ENCODE peak calls at places on chromosomes 4 and X, in four cellular contexts. Q is tibial nerve, C is stomach, P is A549. N is an unnamed sample.

GRCh38 chrX:17030580-17031285 is 84.3 kb downstream of the REPS2 start:
- DNase-seq in Q (peak), C (no peak), P (no peak), N (no peak)

GRCh38 chr4:189974056-189974455 is 33.4 kb downstream of the FRG1 start:
- DNase-seq in Q (no peak), C (no peak), P (peak), N (no peak)

GRCh38 chr4:911221-911751 is 20.8 kb downstream of the GAK start:
- DNase-seq in Q (no peak), C (no peak), P (no peak), N (no peak)

GRCh38 chr4:54281060-54281781 is 52.1 kb downstream of the PDGFRA start:
- DNase-seq in Q (peak), C (peak), P (no peak), N (peak)

GRCh38 chrX:39653656-39654055 is 444.1 kb downstream of the BCOR start:
- DNase-seq in Q (no peak), C (no peak), P (no peak), N (no peak)

GRCh38 chr4:148074462-148074861 is 342.6 kb downstream of the ARHGAP10 start:
- DNase-seq in Q (no peak), C (no peak), P (no peak), N (no peak)

GRCh38 chrX:50751091-50751490 is 62.9 kb downstream of the SHROOM4 start:
- DNase-seq in Q (no peak), C (no peak), P (no peak), N (no peak)

GRCh38 chr4:14059006-14059405 is 431.5 kb upstream of the BOD1L1 start:
- DNase-seq in Q (no peak), C (no peak), P (no peak), N (no peak)

GRCh38 chrX:53476371-53476770 is 42.2 kb upstream of the HSD17B10 start:
- DNase-seq in Q (no peak), C (no peak), P (no peak), N (no peak)

GRCh38 chr4:53905935-53906377 is 158.4 kb downstream of the CHIC2 start:
- DNase-seq in Q (peak), C (peak), P (no peak), N (no peak)

GRCh38 chr4:2071912-2072867 is 13.1 kb downstream of the NAT8L start:
- DNase-seq in Q (no peak), C (no peak), P (no peak), N (no peak)

GRCh38 chrX:31871989-31872388 is 800.1 kb upstream of the FTHL17 start:
- DNase-seq in Q (no peak), C (no peak), P (no peak), N (no peak)

GRCh38 chrX:11380187-11380586 is 87.0 kb downstream of the AMELX start:
- DNase-seq in Q (peak), C (no peak), P (no peak), N (no peak)

GRCh38 chr4:76518241-76518640 is 83.2 kb downstream of the SHROOM3 start:
- DNase-seq in Q (no peak), C (no peak), P (no peak), N (no peak)

GRCh38 chr4:105765690-105766407 is 57.3 kb downstream of the GSTCD start:
- DNase-seq in Q (no peak), C (no peak), P (peak), N (peak)

GRCh38 chrX:43627147-43627546 is 29.0 kb upstream of the MAOA start:
- DNase-seq in Q (no peak), C (no peak), P (no peak), N (no peak)

GRCh38 chrX:43631841-43632240 is 24.3 kb upstream of the MAOA start:
- DNase-seq in Q (no peak), C (no peak), P (no peak), N (no peak)

GRCh38 chrX:43633081-43633480 is 23.0 kb upstream of the MAOA start:
- DNase-seq in Q (no peak), C (no peak), P (no peak), N (no peak)

GRCh38 chrX:43627669-43628068 is 28.4 kb upstream of the MAOA start:
- DNase-seq in Q (no peak), C (no peak), P (no peak), N (no peak)

GRCh38 chrX:43629229-43629628 is 26.9 kb upstream of the MAOA start:
- DNase-seq in Q (no peak), C (no peak), P (no peak), N (no peak)
- TF ChIP-seq POLR2A in Q (no peak), C (no peak), P (no peak), N (no peak)

GRCh38 chr4:123600426-123600825 is 203.8 kb downstream of the SPRY1 start:
- DNase-seq in Q (no peak), C (no peak), P (no peak), N (no peak)

GRCh38 chr4:123602007-123602406 is 205.4 kb downstream of the SPRY1 start:
- DNase-seq in Q (no peak), C (no peak), P (no peak), N (no peak)

GRCh38 chr4:123599061-123599919 is 202.7 kb downstream of the SPRY1 start:
- DNase-seq in Q (peak), C (no peak), P (no peak), N (no peak)

GRCh38 chr4:123600921-123601904 is 204.6 kb downstream of the SPRY1 start:
- DNase-seq in Q (no peak), C (no peak), P (no peak), N (no peak)

DNA sequence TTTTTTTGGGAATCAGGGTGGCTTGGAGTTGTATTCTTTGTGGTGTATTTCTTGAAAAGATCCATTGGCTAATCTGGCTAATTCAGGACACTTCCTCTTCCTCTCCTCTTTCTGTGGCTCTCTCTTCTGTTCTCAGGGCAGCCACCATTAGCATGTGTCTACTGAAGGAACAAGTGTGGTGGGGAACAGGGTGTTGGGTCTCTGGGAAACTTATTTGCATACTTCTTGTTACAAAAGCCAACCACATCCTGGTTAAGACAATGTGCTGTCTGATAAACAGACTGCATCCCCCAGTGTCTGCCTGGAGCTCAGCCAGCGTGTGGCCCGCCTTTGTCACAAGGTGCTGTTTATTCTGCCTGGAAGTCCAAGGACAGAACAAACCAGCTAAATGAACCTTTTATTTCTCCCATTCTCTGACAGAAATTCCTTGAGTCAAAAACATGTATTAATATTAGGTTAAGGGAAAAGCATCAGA is 203.4 kb downstream of the SPRY1 start:
- DNase-seq in Q (peak), C (peak), P (no peak), N (no peak)
- TF ChIP-seq POLR2A in Q (no peak), C (no peak), P (no peak), N (no peak)

GRCh38 chrX:66019974-66020373 is 19.9 kb downstream of the VSIG4 start:
- DNase-seq in Q (no peak), C (no peak), P (no peak), N (no peak)

GRCh38 chrX:66019310-66019652 is 20.6 kb downstream of the VSIG4 start:
- DNase-seq in Q (no peak), C (no peak), P (no peak), N (no peak)

GRCh38 chrX:66017659-66018170 is 22.2 kb downstream of the VSIG4 start:
- DNase-seq in Q (no peak), C (no peak), P (no peak), N (no peak)

GRCh38 chrX:66016905-66017658 is 22.8 kb downstream of the VSIG4 start:
- DNase-seq in Q (no peak), C (no peak), P (no peak), N (no peak)

DNA sequence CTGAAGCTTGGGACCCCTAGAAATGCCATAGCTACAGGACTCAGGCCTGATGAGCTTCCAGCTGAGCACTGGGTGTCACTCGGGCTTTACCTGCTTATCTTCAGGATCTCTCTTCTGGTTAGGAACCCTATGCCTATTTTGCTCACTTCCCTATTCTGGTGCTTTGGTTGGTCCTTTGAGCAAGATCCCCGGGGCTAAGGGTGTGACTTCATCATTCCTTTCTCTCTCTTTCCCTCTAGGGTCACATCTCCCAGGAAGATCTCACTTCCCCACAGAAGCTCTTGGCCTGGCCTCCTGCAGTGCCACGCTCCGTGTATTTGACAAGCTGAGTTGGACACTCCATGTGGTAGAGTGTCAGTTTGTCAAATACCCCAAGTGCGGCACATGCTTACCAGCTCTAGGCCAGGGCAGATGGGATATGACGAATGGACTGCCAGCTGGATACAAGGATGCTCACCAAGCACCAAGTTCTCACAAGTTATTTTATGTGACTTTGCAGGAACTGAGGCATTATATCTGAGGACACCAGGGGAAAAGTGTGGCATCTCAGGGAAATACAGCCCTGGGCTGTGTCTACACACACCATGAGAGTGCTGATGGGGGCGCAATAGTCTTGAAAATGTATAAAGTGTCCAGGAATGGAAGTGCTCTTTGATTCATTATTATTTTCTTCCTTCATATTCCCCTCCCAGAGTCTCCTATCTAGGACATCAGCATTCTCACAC is 21.1 kb downstream of the VSIG4 start:
- DNase-seq in Q (no peak), C (no peak), P (no peak), N (no peak)
- TF ChIP-seq POLR2A in Q (no peak), C (no peak), P (no peak), N (no peak)

GRCh38 chrX:72270316-72270866 is 6.7 kb downstream of the RPS4X start:
- DNase-seq in Q (no peak), C (no peak), P (no peak), N (no peak)
- TF ChIP-seq POLR2A in Q (no peak), C (no peak), P (no peak), N (no peak)

DNA sequence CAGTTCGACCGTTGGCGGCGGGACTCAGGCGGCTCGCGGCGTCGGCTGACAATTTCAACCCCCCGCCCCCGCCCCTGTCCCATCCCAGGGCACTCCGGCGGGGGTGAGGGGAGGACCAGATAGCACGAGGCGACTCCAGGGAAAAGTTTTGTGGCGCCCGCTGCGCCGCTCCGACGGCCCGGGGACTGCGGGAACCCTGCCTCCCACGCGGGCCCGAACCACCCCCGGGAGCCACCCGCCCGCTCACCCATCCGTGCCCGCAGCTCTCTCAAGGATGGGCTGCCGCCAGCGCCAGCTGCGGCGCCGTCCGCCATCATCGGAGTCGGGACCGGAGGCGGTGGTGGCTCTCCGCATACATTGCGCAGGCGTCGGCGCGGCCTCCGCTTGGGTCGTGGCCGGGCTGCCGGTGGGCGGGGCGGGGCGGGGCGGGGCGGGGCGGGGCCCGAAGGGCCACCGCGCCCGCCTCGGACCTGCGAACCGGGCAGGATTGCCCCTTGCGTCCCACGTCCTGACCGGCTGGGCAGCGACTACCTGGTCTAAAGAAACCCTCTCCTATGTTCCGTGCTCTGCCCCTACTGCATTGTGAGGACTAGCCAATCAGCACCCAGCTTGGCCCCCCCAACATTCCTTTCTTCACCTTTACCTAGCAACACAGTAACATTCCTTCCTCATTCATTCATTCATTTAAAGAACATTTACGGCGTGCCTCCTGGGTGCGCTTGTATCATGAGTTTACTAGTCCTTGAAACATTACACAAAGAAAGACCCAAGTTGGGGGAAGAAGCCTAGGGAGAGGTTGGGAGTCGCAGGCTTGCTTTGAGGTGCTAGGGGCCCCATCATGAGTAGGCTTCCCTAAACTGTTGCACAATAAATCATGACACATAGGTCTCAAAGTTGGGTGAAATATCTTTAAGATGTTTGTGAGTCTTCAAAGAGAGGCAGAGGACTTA is at the start of gene MAP7D3:
- DNase-seq in Q (peak), C (peak), P (peak), N (peak)
- TF ChIP-seq POLR2A in Q (peak), C (no peak), P (peak), N (peak)

N was measured in H54.